ENCODE peak calls at places on chromosome 6, in eight cellular contexts. N, T, Y, M, B, F, W and Q are unnamed samples.

GRCh38 chr6:72040106-72040505 is 153.8 kb downstream of the RIMS1 start:
- DNase-seq in F (no peak), W (no peak), T (no peak), B (peak), N (no peak), Y (no peak), M (no peak), Q (no peak)

GRCh38 chr6:146312606-146313005 is 231.0 kb upstream of the RAB32 start:
- DNase-seq in F (no peak), N (no peak), Y (no peak), M (no peak), W (no peak), T (no peak), B (no peak), Q (no peak)

GRCh38 chr6:81233990-81234389 is 518.5 kb downstream of the TENT5A start:
- DNase-seq in Y (no peak), N (no peak), F (no peak), B (no peak), W (no peak), T (no peak), M (no peak), Q (no peak)

GRCh38 chr6:138297761-138298298 is 79.5 kb upstream of the PBOV1 start:
- DNase-seq in T (no peak), W (no peak), M (no peak), F (no peak), Y (no peak), B (no peak), N (no peak), Q (no peak)

GRCh38 chr6:35694462-35694861 is 5.7 kb upstream of the FKBP5 start:
- DNase-seq in B (no peak), M (no peak), N (peak), F (no peak), T (no peak), W (no peak), Y (no peak), Q (no peak)

GRCh38 chr6:21381336-21381963 is 212.1 kb upstream of the SOX4 start:
- DNase-seq in T (no peak), W (peak), M (no peak), Y (no peak), N (no peak), F (no peak), B (peak), Q (no peak)

GRCh38 chr6:41767112-41767946 is 12.4 kb downstream of the FRS3 start:
- DNase-seq in W (no peak), F (no peak), B (peak), Y (peak), T (no peak), M (no peak), N (peak), Q (no peak)

GRCh38 chr6:167990016-167990945 is 7.2 kb upstream of the KIF25 start:
- DNase-seq in T (no peak), M (no peak), F (no peak), N (no peak), W (no peak), Y (no peak), B (no peak), Q (no peak)

GRCh38 chr6:130033999-130034814 is 15.8 kb downstream of the L3MBTL3 start:
- DNase-seq in M (no peak), N (peak), W (no peak), T (no peak), Y (no peak), B (no peak), F (no peak), Q (no peak)

GRCh38 chr6:150631283-150631981 is 31.7 kb downstream of the PLEKHG1 start:
- DNase-seq in N (no peak), M (no peak), T (no peak), W (no peak), B (no peak), Y (no peak), F (no peak), Q (no peak)

GRCh38 chr6:16130437-16130891 is 1.6 kb downstream of the MYLIP start:
- DNase-seq in Y (peak), T (no peak), F (no peak), N (no peak), B (no peak), W (no peak), M (no peak), Q (no peak)

GRCh38 chr6:169799474-169799926 is 48.1 kb downstream of the ERMARD start:
- DNase-seq in B (peak), Y (no peak), F (no peak), W (no peak), M (no peak), T (no peak), N (no peak), Q (no peak)

GRCh38 chr6:38271081-38271480 is 368.6 kb downstream of the BTBD9 start:
- DNase-seq in B (no peak), N (no peak), F (no peak), W (no peak), Y (no peak), M (no peak), T (no peak), Q (no peak)

GRCh38 chr6:38792356-38792755 is 77.2 kb downstream of the DNAH8 start:
- DNase-seq in F (no peak), Y (no peak), W (no peak), T (no peak), B (no peak), N (no peak), M (no peak), Q (no peak)

GRCh38 chr6:167113935-167114910 is 8.7 kb upstream of the CCR6 start:
- DNase-seq in Y (no peak), B (no peak), N (no peak), W (no peak), T (peak), M (no peak), F (no peak), Q (peak)